ENCODE peak calls at places on chromosomes 13 and 19, in six cellular contexts. One of them, this sample, is unnamed.

GRCh38 chr19:32971715-32972540 is at the start of the genes CEP89 and FAAP24:
- DNase-seq in thoracic aorta: peak; percentile 95
- DNase-seq in AG04450: peak; percentile 99
- DNase-seq in heart right ventricle: peak; percentile 98
- DNase-seq in upper lobe of left lung: peak; percentile 98
- DNase-seq in colonic mucosa: peak; percentile 99
- DNase-seq in this sample: peak; percentile 96

GRCh38 chr19:7099597-7099921 is 30.1 kb downstream of the ZNF557 start:
- DNase-seq in colonic mucosa: no peak
- DNase-seq in heart right ventricle: no peak
- DNase-seq in thoracic aorta: no peak
- DNase-seq in upper lobe of left lung: no peak
- DNase-seq in AG04450: no peak
- DNase-seq in this sample: no peak

GRCh38 chr13:37029617-37030016 is 29.0 kb downstream of the EXOSC8 start:
- DNase-seq in upper lobe of left lung: no peak
- DNase-seq in colonic mucosa: no peak
- DNase-seq in AG04450: peak; percentile 1
- DNase-seq in thoracic aorta: no peak
- DNase-seq in heart right ventricle: no peak
- DNase-seq in this sample: no peak

GRCh38 chr13:108927615-108928014 is 298.2 kb downstream of the MYO16 start:
- DNase-seq in thoracic aorta: no peak
- DNase-seq in upper lobe of left lung: no peak
- DNase-seq in colonic mucosa: no peak
- DNase-seq in AG04450: no peak
- DNase-seq in heart right ventricle: no peak
- DNase-seq in this sample: no peak

GRCh38 chr13:27971236-27971645 is 2.1 kb upstream of the CDX2 start:
- DNase-seq in AG04450: no peak
- DNase-seq in colonic mucosa: peak; percentile 60
- DNase-seq in thoracic aorta: no peak
- DNase-seq in upper lobe of left lung: no peak
- DNase-seq in heart right ventricle: no peak
- DNase-seq in this sample: no peak

GRCh38 chr19:35742121-35742724 is at the start of gene IGFLR1:
- DNase-seq in colonic mucosa: peak; percentile 53
- DNase-seq in thoracic aorta: no peak
- DNase-seq in upper lobe of left lung: peak; percentile 73
- DNase-seq in AG04450: no peak
- DNase-seq in heart right ventricle: no peak
- DNase-seq in this sample: peak; percentile 75

GRCh38 chr19:11698231-11698630 is 40.5 kb downstream of the ZNF823 start:
- DNase-seq in colonic mucosa: no peak
- DNase-seq in thoracic aorta: no peak
- DNase-seq in heart right ventricle: no peak
- DNase-seq in upper lobe of left lung: no peak
- DNase-seq in AG04450: no peak
- DNase-seq in this sample: no peak

GRCh38 chr13:101736551-101736950 is 284.1 kb downstream of the ITGBL1 start:
- DNase-seq in thoracic aorta: no peak
- DNase-seq in colonic mucosa: no peak
- DNase-seq in heart right ventricle: no peak
- DNase-seq in upper lobe of left lung: no peak
- DNase-seq in AG04450: no peak
- DNase-seq in this sample: no peak

GRCh38 chr13:43487459-43487858 is 299.3 kb downstream of the ENOX1 start:
- DNase-seq in colonic mucosa: no peak
- DNase-seq in heart right ventricle: no peak
- DNase-seq in thoracic aorta: no peak
- DNase-seq in upper lobe of left lung: no peak
- DNase-seq in AG04450: no peak
- DNase-seq in this sample: no peak

GRCh38 chr13:48009298-48009697 is 8.2 kb upstream of the SUCLA2 start:
- DNase-seq in upper lobe of left lung: no peak
- DNase-seq in colonic mucosa: peak; percentile 43
- DNase-seq in heart right ventricle: no peak
- DNase-seq in thoracic aorta: no peak
- DNase-seq in AG04450: peak; percentile 13
- DNase-seq in this sample: no peak

GRCh38 chr19:16637535-16637934 is 9.5 kb upstream of the MED26 start:
- DNase-seq in colonic mucosa: no peak
- DNase-seq in AG04450: no peak
- DNase-seq in heart right ventricle: no peak
- DNase-seq in upper lobe of left lung: no peak
- DNase-seq in thoracic aorta: no peak
- DNase-seq in this sample: no peak

GRCh38 chr19:15815306-15815705 is at the start of gene OR10H1:
- DNase-seq in upper lobe of left lung: peak; percentile 69
- DNase-seq in colonic mucosa: no peak
- DNase-seq in heart right ventricle: no peak
- DNase-seq in thoracic aorta: no peak
- DNase-seq in AG04450: no peak
- DNase-seq in this sample: no peak

GRCh38 chr13:90783273-90783672 is 564.2 kb upstream of the MIR17HG start:
- DNase-seq in upper lobe of left lung: no peak
- DNase-seq in heart right ventricle: no peak
- DNase-seq in AG04450: no peak
- DNase-seq in thoracic aorta: no peak
- DNase-seq in colonic mucosa: no peak
- DNase-seq in this sample: no peak

GRCh38 chr13:35768126-35768525 is 291.6 kb upstream of the MAB21L1 start:
- DNase-seq in thoracic aorta: no peak
- DNase-seq in heart right ventricle: no peak
- DNase-seq in AG04450: no peak
- DNase-seq in colonic mucosa: no peak
- DNase-seq in upper lobe of left lung: no peak
- DNase-seq in this sample: no peak

GRCh38 chr19:674282-675151 is 1.7 kb upstream of the FSTL3 start:
- DNase-seq in colonic mucosa: no peak
- DNase-seq in upper lobe of left lung: no peak
- DNase-seq in AG04450: no peak
- DNase-seq in heart right ventricle: no peak
- DNase-seq in thoracic aorta: no peak
- DNase-seq in this sample: no peak

GRCh38 chr13:114071991-114072390 is 60.4 kb downstream of the RASA3 start:
- DNase-seq in upper lobe of left lung: peak; percentile 12
- DNase-seq in AG04450: no peak
- DNase-seq in heart right ventricle: no peak
- DNase-seq in colonic mucosa: no peak
- DNase-seq in thoracic aorta: no peak
- DNase-seq in this sample: no peak

GRCh38 chr13:39600766-39601165 is 2.2 kb downstream of the LHFPL6 start:
- DNase-seq in AG04450: no peak
- DNase-seq in thoracic aorta: peak; percentile 4
- DNase-seq in heart right ventricle: peak; percentile 73
- DNase-seq in colonic mucosa: no peak
- DNase-seq in upper lobe of left lung: no peak
- DNase-seq in this sample: no peak

GRCh38 chr13:33057019-33057785 is 41.0 kb downstream of the KL start:
- DNase-seq in AG04450: no peak
- DNase-seq in thoracic aorta: no peak
- DNase-seq in heart right ventricle: peak; percentile 20
- DNase-seq in colonic mucosa: no peak
- DNase-seq in upper lobe of left lung: no peak
- DNase-seq in this sample: no peak

GRCh38 chr13:107284168-107284567 is 716.2 kb upstream of the ARGLU1 start:
- DNase-seq in heart right ventricle: no peak
- DNase-seq in upper lobe of left lung: no peak
- DNase-seq in thoracic aorta: no peak
- DNase-seq in colonic mucosa: no peak
- DNase-seq in AG04450: no peak
- DNase-seq in this sample: no peak

GRCh38 chr19:31266196-31266595 is 83.0 kb downstream of the TSHZ3 start:
- DNase-seq in heart right ventricle: no peak
- DNase-seq in AG04450: no peak
- DNase-seq in thoracic aorta: no peak
- DNase-seq in colonic mucosa: no peak
- DNase-seq in upper lobe of left lung: no peak
- DNase-seq in this sample: no peak

GRCh38 chr19:536031-536880 is 4.7 kb downstream of the CDC34 start:
- DNase-seq in AG04450: no peak
- DNase-seq in heart right ventricle: no peak
- DNase-seq in upper lobe of left lung: no peak
- DNase-seq in thoracic aorta: no peak
- DNase-seq in colonic mucosa: no peak
- DNase-seq in this sample: no peak

GRCh38 chr13:23673354-23673753 is 103.1 kb downstream of the TNFRSF19 start:
- DNase-seq in thoracic aorta: no peak
- DNase-seq in colonic mucosa: no peak
- DNase-seq in AG04450: peak; percentile 95
- DNase-seq in upper lobe of left lung: no peak
- DNase-seq in heart right ventricle: peak; percentile 49
- DNase-seq in this sample: no peak

GRCh38 chr13:52001120-52001731 is 10.0 kb downstream of the ATP7B start:
- DNase-seq in AG04450: peak; percentile 11
- DNase-seq in heart right ventricle: no peak
- DNase-seq in colonic mucosa: no peak
- DNase-seq in upper lobe of left lung: no peak
- DNase-seq in thoracic aorta: no peak
- DNase-seq in this sample: no peak

GRCh38 chr19:52535831-52536800 is 8.6 kb downstream of the ZNF808 start:
- DNase-seq in AG04450: peak; percentile 24
- DNase-seq in colonic mucosa: peak; percentile 72
- DNase-seq in heart right ventricle: peak; percentile 90
- DNase-seq in upper lobe of left lung: peak; percentile 87
- DNase-seq in thoracic aorta: peak; percentile 76
- DNase-seq in this sample: peak; percentile 92

GRCh38 chr19:49807174-49807830 is 5.8 kb downstream of the FUZ start:
- DNase-seq in upper lobe of left lung: no peak
- DNase-seq in thoracic aorta: no peak
- DNase-seq in heart right ventricle: no peak
- DNase-seq in AG04450: no peak
- DNase-seq in colonic mucosa: no peak
- DNase-seq in this sample: no peak

GRCh38 chr19:49806613-49806946 is 6.5 kb downstream of the FUZ start:
- DNase-seq in upper lobe of left lung: no peak
- DNase-seq in colonic mucosa: no peak
- DNase-seq in AG04450: no peak
- DNase-seq in heart right ventricle: no peak
- DNase-seq in thoracic aorta: no peak
- DNase-seq in this sample: no peak

GRCh38 chr19:49809155-49809986 is 3.7 kb downstream of the FUZ start:
- DNase-seq in upper lobe of left lung: peak; percentile 60
- DNase-seq in AG04450: no peak
- DNase-seq in thoracic aorta: no peak
- DNase-seq in heart right ventricle: peak; percentile 64
- DNase-seq in colonic mucosa: peak; percentile 67
- DNase-seq in this sample: no peak

GRCh38 chr19:49808762-49809154 is 4.3 kb downstream of the FUZ start:
- DNase-seq in heart right ventricle: peak; percentile 95
- DNase-seq in colonic mucosa: peak; percentile 97
- DNase-seq in upper lobe of left lung: peak; percentile 97
- DNase-seq in thoracic aorta: peak; percentile 90
- DNase-seq in AG04450: peak; percentile 53
- DNase-seq in this sample: peak; percentile 76

GRCh38 chr19:49807888-49808675 is 5.0 kb downstream of the FUZ start:
- DNase-seq in thoracic aorta: no peak
- DNase-seq in upper lobe of left lung: no peak
- DNase-seq in AG04450: no peak
- DNase-seq in heart right ventricle: no peak
- DNase-seq in colonic mucosa: no peak
- DNase-seq in this sample: no peak
- H3K4me3 ChIP-seq in thoracic aorta: peak overlapping the region; percentile 95
- H3K4me3 ChIP-seq in upper lobe of left lung: no peak overlapping the region
- H3K4me3 ChIP-seq in AG04450: peak overlapping the region; percentile 22
- H3K4me3 ChIP-seq in heart right ventricle: peak overlapping the region; percentile 73
- H3K4me3 ChIP-seq in colonic mucosa: no peak overlapping the region
- H3K4me3 ChIP-seq in this sample: no peak overlapping the region

DNA sequence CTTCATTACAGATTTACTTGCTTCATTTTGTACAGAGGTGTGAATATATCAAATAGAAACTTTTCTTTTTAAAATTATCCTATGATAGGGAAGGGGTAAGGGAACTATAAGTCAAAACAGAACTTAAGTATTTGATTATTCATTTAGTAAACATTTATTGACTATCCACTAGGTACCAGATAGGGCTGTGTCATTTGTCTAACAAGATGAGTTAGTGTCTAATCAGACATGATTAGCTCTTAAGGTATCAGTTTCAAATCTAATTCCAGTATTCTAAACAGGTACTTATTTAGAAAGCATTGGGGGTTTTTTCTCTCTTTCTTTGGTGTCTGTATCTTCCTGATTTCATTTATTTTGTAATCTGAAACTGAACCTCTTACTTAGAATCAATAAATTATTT is 32.2 kb downstream of the CDADC1 start:
- DNase-seq in thoracic aorta: no peak
- DNase-seq in colonic mucosa: no peak
- DNase-seq in AG04450: no peak
- DNase-seq in heart right ventricle: no peak
- DNase-seq in upper lobe of left lung: no peak
- DNase-seq in this sample: no peak
- TF ChIP-seq CTCF in thoracic aorta: no peak
- TF ChIP-seq CTCF in colonic mucosa: no peak
- TF ChIP-seq CTCF in AG04450: no peak
- TF ChIP-seq CTCF in heart right ventricle: no peak
- TF ChIP-seq CTCF in upper lobe of left lung: no peak
- TF ChIP-seq CTCF in this sample: no peak

DNA sequence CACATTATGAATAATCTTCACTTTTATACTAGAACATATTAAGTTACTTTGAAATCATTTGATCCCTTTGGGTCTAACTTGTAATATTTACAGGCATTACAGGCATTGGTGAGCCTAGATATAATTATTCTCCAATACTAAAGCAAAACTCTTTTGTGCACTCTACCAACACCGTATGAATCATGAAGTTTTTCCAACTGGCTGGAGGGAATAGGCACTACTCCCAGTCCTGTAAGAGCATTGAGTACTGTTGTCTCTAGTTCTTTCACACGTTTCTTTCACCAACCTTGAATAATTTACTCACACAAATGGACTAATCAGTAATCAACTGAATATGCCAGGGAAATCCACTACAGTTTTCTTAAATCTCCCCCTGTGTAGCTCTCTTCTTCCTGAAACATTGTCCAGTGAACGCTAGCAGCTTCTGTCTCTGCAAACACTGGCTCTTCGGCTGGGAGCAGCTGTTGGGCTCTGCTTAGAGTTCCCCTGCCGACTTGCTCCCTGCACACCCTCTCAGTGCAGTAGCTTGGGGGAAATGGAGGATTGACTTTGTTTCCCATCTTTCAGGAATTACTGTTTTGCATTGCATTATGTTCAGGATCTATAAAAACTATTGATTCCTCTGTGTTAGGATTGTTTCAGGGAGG is 476.7 kb downstream of the RFC3 start:
- DNase-seq in upper lobe of left lung: no peak
- DNase-seq in thoracic aorta: no peak
- DNase-seq in heart right ventricle: peak; percentile 9
- DNase-seq in colonic mucosa: no peak
- DNase-seq in AG04450: no peak
- DNase-seq in this sample: no peak
- H3K4me3 ChIP-seq in upper lobe of left lung: no peak overlapping the region
- H3K4me3 ChIP-seq in thoracic aorta: peak overlapping the region; percentile 26
- H3K4me3 ChIP-seq in heart right ventricle: no peak overlapping the region
- H3K4me3 ChIP-seq in colonic mucosa: no peak overlapping the region
- H3K4me3 ChIP-seq in AG04450: no peak overlapping the region
- H3K4me3 ChIP-seq in this sample: no peak overlapping the region

DNA sequence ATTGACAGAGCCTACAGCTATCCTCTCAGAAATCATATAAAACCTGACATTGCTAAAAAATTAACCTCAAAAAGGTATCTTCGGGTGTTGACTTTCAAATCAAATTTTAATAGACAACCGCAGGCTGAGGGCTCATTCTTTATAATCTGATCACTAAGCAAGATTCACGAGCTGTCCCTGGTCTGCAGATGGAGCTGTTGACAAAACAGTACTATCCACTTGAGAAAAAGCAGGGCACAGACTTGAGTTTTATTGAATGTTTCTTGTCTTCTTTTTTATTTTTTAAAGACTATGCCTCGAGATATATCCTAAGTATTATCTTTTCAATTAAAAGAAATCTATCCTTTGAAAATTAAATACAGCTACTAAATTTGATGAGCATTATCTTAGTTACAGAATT is 540.5 kb downstream of the PCDH9 start:
- DNase-seq in AG04450: no peak
- DNase-seq in colonic mucosa: no peak
- DNase-seq in upper lobe of left lung: no peak
- DNase-seq in heart right ventricle: no peak
- DNase-seq in thoracic aorta: no peak
- DNase-seq in this sample: no peak
- TF ChIP-seq CTCF in AG04450: peak; percentile 47
- TF ChIP-seq CTCF in colonic mucosa: no peak
- TF ChIP-seq CTCF in upper lobe of left lung: no peak
- TF ChIP-seq CTCF in heart right ventricle: peak; percentile 21
- TF ChIP-seq CTCF in thoracic aorta: no peak
- TF ChIP-seq CTCF in this sample: no peak

This sample was measured in GM06990.